ENCODE peak calls at places on chromosomes 5 and 9, in seven cellular contexts. One of them, this sample, is unnamed.

GRCh38 chr9:129263836-129264235 is 85.8 kb upstream of the IER5L start:
- DNase-seq in NCI-H146: no peak
- DNase-seq in left lobe of liver: no peak
- DNase-seq in neural progenitor cell: no peak
- DNase-seq in AML-193: no peak
- DNase-seq in stimulated activated CD8-positive, alpha-beta memory T cell treated with anti-CD3 and anti-CD28 coated beads, Interleukin-2, amount 100 ng/mL, for 48 hours: no peak
- DNase-seq in ELR: no peak
- DNase-seq in this sample: no peak

GRCh38 chr5:173919443-173919842 is 31.3 kb downstream of the CPEB4 start:
- DNase-seq in NCI-H146: no peak
- DNase-seq in left lobe of liver: no peak
- DNase-seq in neural progenitor cell: no peak
- DNase-seq in AML-193: no peak
- DNase-seq in stimulated activated CD8-positive, alpha-beta memory T cell treated with anti-CD3 and anti-CD28 coated beads, Interleukin-2, amount 100 ng/mL, for 48 hours: no peak
- DNase-seq in ELR: peak
- DNase-seq in this sample: peak

GRCh38 chr5:34666392-34667080 is 10.4 kb downstream of the RAI14 start:
- DNase-seq in NCI-H146: no peak
- DNase-seq in left lobe of liver: no peak
- DNase-seq in neural progenitor cell: no peak
- DNase-seq in AML-193: no peak
- DNase-seq in stimulated activated CD8-positive, alpha-beta memory T cell treated with anti-CD3 and anti-CD28 coated beads, Interleukin-2, amount 100 ng/mL, for 48 hours: no peak
- DNase-seq in ELR: no peak
- DNase-seq in this sample: no peak

GRCh38 chr9:25678147-25678666 is at the start of gene TUSC1:
- DNase-seq in NCI-H146: peak
- DNase-seq in left lobe of liver: peak
- DNase-seq in neural progenitor cell: peak
- DNase-seq in AML-193: no peak
- DNase-seq in stimulated activated CD8-positive, alpha-beta memory T cell treated with anti-CD3 and anti-CD28 coated beads, Interleukin-2, amount 100 ng/mL, for 48 hours: no peak
- DNase-seq in ELR: peak
- DNase-seq in this sample: peak

GRCh38 chr5:72447751-72448150 is 59.5 kb downstream of the ZNF366 start:
- DNase-seq in NCI-H146: no peak
- DNase-seq in left lobe of liver: no peak
- DNase-seq in neural progenitor cell: no peak
- DNase-seq in AML-193: no peak
- DNase-seq in stimulated activated CD8-positive, alpha-beta memory T cell treated with anti-CD3 and anti-CD28 coated beads, Interleukin-2, amount 100 ng/mL, for 48 hours: no peak
- DNase-seq in ELR: no peak
- DNase-seq in this sample: no peak

GRCh38 chr9:112731971-112732370 is 14.1 kb upstream of the INIP start:
- DNase-seq in NCI-H146: no peak
- DNase-seq in left lobe of liver: peak
- DNase-seq in neural progenitor cell: no peak
- DNase-seq in AML-193: no peak
- DNase-seq in stimulated activated CD8-positive, alpha-beta memory T cell treated with anti-CD3 and anti-CD28 coated beads, Interleukin-2, amount 100 ng/mL, for 48 hours: no peak
- DNase-seq in ELR: no peak
- DNase-seq in this sample: no peak

GRCh38 chr5:74765201-74765600 is 1.7 kb downstream of the GFM2 start:
- DNase-seq in NCI-H146: peak
- DNase-seq in left lobe of liver: no peak
- DNase-seq in neural progenitor cell: peak
- DNase-seq in AML-193: no peak
- DNase-seq in stimulated activated CD8-positive, alpha-beta memory T cell treated with anti-CD3 and anti-CD28 coated beads, Interleukin-2, amount 100 ng/mL, for 48 hours: no peak
- DNase-seq in ELR: no peak
- DNase-seq in this sample: peak

GRCh38 chr5:87138091-87138819 is 129.4 kb upstream of the RASA1 start:
- DNase-seq in NCI-H146: no peak
- DNase-seq in left lobe of liver: no peak
- DNase-seq in neural progenitor cell: no peak
- DNase-seq in AML-193: no peak
- DNase-seq in stimulated activated CD8-positive, alpha-beta memory T cell treated with anti-CD3 and anti-CD28 coated beads, Interleukin-2, amount 100 ng/mL, for 48 hours: no peak
- DNase-seq in ELR: no peak
- DNase-seq in this sample: no peak